ENCODE peak calls at places on chromosome 3, in eight cellular contexts. A is frontal cortex; I is NCI-H345; F is HAP-1; D is tibial artery; G is CD4-positive, CD25-positive, alpha-beta regulatory T cell; Z is fibroblast of mammary gland; X is HEK293T. C is an unnamed sample.

GRCh38 chr3:152835311-152836102 is 576 bp downstream of the P2RY1 start:
- DNase-seq in F (peak; percentile 71), G (peak; percentile 1), Z (peak; percentile 45), D (peak; percentile 72), I (peak; percentile 5), A (peak; percentile 34), X (peak; percentile 61), C (peak; percentile 56)

GRCh38 chr3:148950806-148951205 is 40.5 kb upstream of the GYG1 start:
- DNase-seq in G (peak; percentile 23), X (peak; percentile 13), F (no peak), D (no peak), I (no peak), A (no peak), Z (peak; percentile 31), C (no peak)

GRCh38 chr3:66014056-66014455 is 24.7 kb downstream of the MAGI1 start:
- DNase-seq in F (no peak), A (no peak), G (no peak), D (no peak), I (no peak), Z (no peak), X (no peak), C (no peak)

GRCh38 chr3:169545606-169546005 is 117.9 kb downstream of the MECOM start:
- DNase-seq in I (no peak), F (no peak), Z (no peak), X (no peak), D (no peak), G (no peak), A (no peak), C (no peak)

GRCh38 chr3:184449161-184449515 is 69.3 kb downstream of the CHRD start:
- DNase-seq in F (no peak), D (no peak), I (no peak), Z (no peak), G (no peak), A (no peak), X (no peak), C (no peak)

GRCh38 chr3:46930945-46931403 is 45.6 kb downstream of the CCDC12 start:
- DNase-seq in I (no peak), X (no peak), F (no peak), A (no peak), D (peak; percentile 63), G (no peak), Z (no peak), C (no peak)

GRCh38 chr3:8509961-8510360 is 8.3 kb downstream of the LMCD1 start:
- DNase-seq in G (no peak), D (no peak), X (no peak), Z (peak; percentile 99), F (no peak), I (no peak), A (no peak), C (no peak)

GRCh38 chr3:79103305-79103704 is 664.5 kb downstream of the ROBO1 start:
- DNase-seq in G (no peak), X (no peak), F (no peak), Z (no peak), A (no peak), D (no peak), I (no peak), C (no peak)

GRCh38 chr3:177744873-177745646 is 547.8 kb upstream of the TBL1XR1 start:
- DNase-seq in F (no peak), I (no peak), X (no peak), Z (no peak), G (no peak), D (no peak), A (no peak), C (no peak)

GRCh38 chr3:188487652-188488051 is 333.7 kb downstream of the LPP start:
- DNase-seq in X (no peak), F (no peak), D (no peak), Z (no peak), I (no peak), G (no peak), A (no peak), C (no peak)